ENCODE peak calls at places on chromosomes 13 and 19, in four cellular contexts. One of them, this sample, is unnamed.

GRCh38 chr19:11426656-11427055 is 7.5 kb upstream of the RGL3 start:
- DNase-seq in HL-60: no peak
- DNase-seq in iPS-NIHi11: no peak
- DNase-seq in foreskin fibroblast: no peak
- DNase-seq in this sample: no peak

GRCh38 chr13:53041968-53042485 is 13.4 kb downstream of the OLFM4 start:
- DNase-seq in foreskin fibroblast: no peak
- DNase-seq in HL-60: no peak
- DNase-seq in iPS-NIHi11: no peak
- DNase-seq in this sample: no peak

GRCh38 chr13:107866666-107867623 is 348.4 kb downstream of the LIG4 start:
- DNase-seq in foreskin fibroblast: peak; percentile 45
- DNase-seq in HL-60: no peak
- DNase-seq in iPS-NIHi11: peak; percentile 55
- DNase-seq in this sample: no peak

GRCh38 chr13:51245583-51245982 is 23.4 kb downstream of the FAM124A start:
- DNase-seq in foreskin fibroblast: no peak
- DNase-seq in iPS-NIHi11: no peak
- DNase-seq in HL-60: no peak
- DNase-seq in this sample: no peak

GRCh38 chr19:4575978-4576933 is 16.8 kb upstream of the SEMA6B start:
- DNase-seq in iPS-NIHi11: peak; percentile 71
- DNase-seq in HL-60: peak; percentile 62
- DNase-seq in foreskin fibroblast: peak; percentile 66
- DNase-seq in this sample: peak; percentile 57

GRCh38 chr19:55082023-55082851 is 6.6 kb downstream of the EPS8L1 start:
- DNase-seq in HL-60: no peak
- DNase-seq in foreskin fibroblast: peak; percentile 66
- DNase-seq in iPS-NIHi11: peak; percentile 67
- DNase-seq in this sample: peak; percentile 85

GRCh38 chr19:49333426-49334288 is 1.5 kb upstream of the CD37 start:
- DNase-seq in foreskin fibroblast: peak; percentile 35
- DNase-seq in iPS-NIHi11: no peak
- DNase-seq in HL-60: peak; percentile 40
- DNase-seq in this sample: no peak

GRCh38 chr19:53183146-53183545 is 10.0 kb downstream of the ZNF665 start:
- DNase-seq in iPS-NIHi11: no peak
- DNase-seq in HL-60: no peak
- DNase-seq in foreskin fibroblast: peak; percentile 77
- DNase-seq in this sample: no peak

GRCh38 chr13:91647361-91647970 is 249.0 kb downstream of the GPC5 start:
- DNase-seq in iPS-NIHi11: peak; percentile 72
- DNase-seq in HL-60: peak; percentile 8
- DNase-seq in foreskin fibroblast: no peak
- DNase-seq in this sample: no peak

GRCh38 chr19:41362143-41362847 is 1.7 kb downstream of the B9D2 start:
- DNase-seq in HL-60: no peak
- DNase-seq in iPS-NIHi11: no peak
- DNase-seq in foreskin fibroblast: peak; percentile 31
- DNase-seq in this sample: no peak

GRCh38 chr19:13149628-13150186 is 468 bp downstream of the STX10 start:
- DNase-seq in foreskin fibroblast: peak; percentile 75
- DNase-seq in iPS-NIHi11: no peak
- DNase-seq in HL-60: peak; percentile 63
- DNase-seq in this sample: no peak

GRCh38 chr19:40254714-40255418 is 28.4 kb upstream of the CCNP start:
- DNase-seq in HL-60: no peak
- DNase-seq in iPS-NIHi11: no peak
- DNase-seq in foreskin fibroblast: no peak
- DNase-seq in this sample: no peak

GRCh38 chr19:2469102-2469914 is 6.6 kb upstream of the GADD45B start:
- DNase-seq in iPS-NIHi11: peak; percentile 26
- DNase-seq in HL-60: no peak
- DNase-seq in foreskin fibroblast: peak; percentile 62
- DNase-seq in this sample: no peak

GRCh38 chr19:13623686-13624405 is 117.6 kb upstream of the CACNA1A start:
- DNase-seq in iPS-NIHi11: no peak
- DNase-seq in HL-60: no peak
- DNase-seq in foreskin fibroblast: no peak
- DNase-seq in this sample: no peak

GRCh38 chr13:53821632-53822031 is 793.0 kb downstream of the OLFM4 start:
- DNase-seq in iPS-NIHi11: no peak
- DNase-seq in HL-60: no peak
- DNase-seq in foreskin fibroblast: no peak
- DNase-seq in this sample: no peak

GRCh38 chr13:101627556-101627943 is 175.1 kb downstream of the ITGBL1 start:
- DNase-seq in HL-60: no peak
- DNase-seq in iPS-NIHi11: no peak
- DNase-seq in foreskin fibroblast: no peak
- DNase-seq in this sample: no peak

GRCh38 chr13:70960841-70961443 is 852.7 kb upstream of the KLHL1 start:
- DNase-seq in foreskin fibroblast: peak; percentile 16
- DNase-seq in iPS-NIHi11: no peak
- DNase-seq in HL-60: peak; percentile 32
- DNase-seq in this sample: peak; percentile 5

GRCh38 chr19:41219924-41220567 is 1.0 kb downstream of the AXL start:
- DNase-seq in foreskin fibroblast: peak; percentile 89
- DNase-seq in iPS-NIHi11: peak; percentile 38
- DNase-seq in HL-60: no peak
- DNase-seq in this sample: peak; percentile 30

GRCh38 chr19:42081584-42082258 is 5.8 kb downstream of the ZNF574 start:
- DNase-seq in foreskin fibroblast: peak; percentile 77
- DNase-seq in HL-60: peak; percentile 25
- DNase-seq in iPS-NIHi11: no peak
- DNase-seq in this sample: peak; percentile 69

GRCh38 chr13:112069727-112070300 is 2.9 kb downstream of the SOX1 start:
- DNase-seq in foreskin fibroblast: no peak
- DNase-seq in HL-60: no peak
- DNase-seq in iPS-NIHi11: no peak
- DNase-seq in this sample: no peak

GRCh38 chr19:30861896-30862295 is 487.3 kb downstream of the TSHZ3 start:
- DNase-seq in HL-60: no peak
- DNase-seq in foreskin fibroblast: no peak
- DNase-seq in iPS-NIHi11: no peak
- DNase-seq in this sample: no peak

GRCh38 chr13:76836311-76836710 is 49.9 kb downstream of the KCTD12 start:
- DNase-seq in HL-60: no peak
- DNase-seq in iPS-NIHi11: no peak
- DNase-seq in foreskin fibroblast: peak; percentile 67
- DNase-seq in this sample: no peak

GRCh38 chr19:19466201-19466600 is 49.1 kb downstream of the TSSK6 start:
- DNase-seq in foreskin fibroblast: no peak
- DNase-seq in HL-60: no peak
- DNase-seq in iPS-NIHi11: no peak
- DNase-seq in this sample: no peak

GRCh38 chr19:10946964-10947657 is 13.7 kb upstream of the SMARCA4 start:
- DNase-seq in foreskin fibroblast: no peak
- DNase-seq in iPS-NIHi11: no peak
- DNase-seq in HL-60: no peak
- DNase-seq in this sample: no peak

GRCh38 chr13:73717632-73718031 is 416.6 kb downstream of the KLF12 start:
- DNase-seq in iPS-NIHi11: no peak
- DNase-seq in HL-60: no peak
- DNase-seq in foreskin fibroblast: no peak
- DNase-seq in this sample: peak; percentile 79

GRCh38 chr13:26896986-26897668 is 136.5 kb upstream of the GPR12 start:
- DNase-seq in iPS-NIHi11: peak; percentile 46
- DNase-seq in HL-60: no peak
- DNase-seq in foreskin fibroblast: no peak
- DNase-seq in this sample: no peak

GRCh38 chr19:35959040-35959967 is 23.1 kb downstream of the LRFN3 start:
- DNase-seq in foreskin fibroblast: peak; percentile 50
- DNase-seq in HL-60: no peak
- DNase-seq in iPS-NIHi11: peak; percentile 52
- DNase-seq in this sample: peak; percentile 13

GRCh38 chr13:47901451-47901850 is 99.6 kb downstream of the SUCLA2 start:
- DNase-seq in foreskin fibroblast: peak; percentile 44
- DNase-seq in iPS-NIHi11: no peak
- DNase-seq in HL-60: no peak
- DNase-seq in this sample: no peak

GRCh38 chr13:65631078-65631477 is 1599.1 kb downstream of the PCDH9 start:
- DNase-seq in iPS-NIHi11: no peak
- DNase-seq in HL-60: no peak
- DNase-seq in foreskin fibroblast: peak; percentile 16
- DNase-seq in this sample: no peak

GRCh38 chr19:55005684-55006488 is 32.2 kb downstream of the GP6 start:
- DNase-seq in HL-60: peak; percentile 88
- DNase-seq in foreskin fibroblast: no peak
- DNase-seq in iPS-NIHi11: peak; percentile 76
- DNase-seq in this sample: peak; percentile 3

GRCh38 chr19:16581971-16582343 is 9.7 kb upstream of the SLC35E1 start:
- DNase-seq in iPS-NIHi11: no peak
- DNase-seq in foreskin fibroblast: peak; percentile 57
- DNase-seq in HL-60: no peak
- DNase-seq in this sample: no peak

GRCh38 chr13:86585826-86586225 is 786.6 kb upstream of the SLITRK6 start:
- DNase-seq in foreskin fibroblast: peak; percentile 1
- DNase-seq in HL-60: no peak
- DNase-seq in iPS-NIHi11: no peak
- DNase-seq in this sample: no peak

GRCh38 chr19:41753159-41753558 is 2.2 kb upstream of the CEACAM6 start:
- DNase-seq in foreskin fibroblast: peak; percentile 42
- DNase-seq in iPS-NIHi11: peak; percentile 62
- DNase-seq in HL-60: peak; percentile 76
- DNase-seq in this sample: peak; percentile 32

GRCh38 chr13:91652389-91652788 is 254.0 kb downstream of the GPC5 start:
- DNase-seq in iPS-NIHi11: peak; percentile 9
- DNase-seq in foreskin fibroblast: no peak
- DNase-seq in HL-60: no peak
- DNase-seq in this sample: no peak